ENCODE peak calls at places on chromosomes 16 and 17, in eight cellular contexts. Y is GM13977; R is fibroblast of mammary gland; C is cardiac muscle cell; V is CD8-positive, alpha-beta T cell; H is activated naive CD4-positive, alpha-beta T cell; E is GM23248; O is stimulated activated CD4-positive, alpha-beta T cell treated with anti-CD3 and anti-CD28 coated beads, Interleukin-15, amount 100 ng/mL, for 1 hour. T is an unnamed sample.

GRCh38 chr16:17532338-17532995 is 61.7 kb upstream of the XYLT1 start:
- DNase-seq in Y (peak), R (no peak), C (no peak), V (no peak), H (no peak), E (no peak), O (no peak), T (no peak)

GRCh38 chr16:86452451-86452850 is 57.9 kb upstream of the FOXF1 start:
- DNase-seq in Y (no peak), R (peak), C (no peak), V (no peak), H (no peak), E (peak), O (no peak), T (no peak)

GRCh38 chr16:86287641-86288201 is 222.6 kb upstream of the FOXF1 start:
- DNase-seq in Y (no peak), R (no peak), C (no peak), V (no peak), H (no peak), E (no peak), O (no peak), T (no peak)

GRCh38 chr17:48498168-48498840 is 32.5 kb downstream of the HOXB1 start:
- DNase-seq in Y (no peak), R (no peak), C (no peak), V (no peak), H (no peak), E (no peak), O (no peak), T (no peak)

GRCh38 chr17:80845121-80845862 is 146.3 kb upstream of the CHMP6 start:
- DNase-seq in Y (no peak), R (no peak), C (no peak), V (no peak), H (no peak), E (no peak), O (no peak), T (peak)

GRCh38 chr16:73878616-73879015 is 418.0 kb upstream of the PSMD7 start:
- DNase-seq in Y (peak), R (peak), C (peak), V (no peak), H (no peak), E (peak), O (no peak), T (peak)

GRCh38 chr16:22373662-22374310 is 633 bp downstream of the CDR2 start:
- DNase-seq in Y (peak), R (no peak), C (no peak), V (peak), H (no peak), E (peak), O (no peak), T (peak)

GRCh38 chr16:84084570-84085270 is 32.0 kb downstream of the MBTPS1 start:
- DNase-seq in Y (peak), R (peak), C (peak), V (peak), H (peak), E (peak), O (peak), T (peak)

GRCh38 chr16:27319257-27319965 is 5.6 kb downstream of the IL4R start:
- DNase-seq in Y (no peak), R (no peak), C (no peak), V (no peak), H (no peak), E (no peak), O (no peak), T (no peak)

GRCh38 chr17:19021622-19022083 is 17.1 kb upstream of the FAM83G start:
- DNase-seq in Y (no peak), R (no peak), C (no peak), V (no peak), H (no peak), E (peak), O (no peak), T (peak)

GRCh38 chr17:52383493-52384100 is 225.1 kb upstream of the CA10 start:
- DNase-seq in Y (peak), R (peak), C (peak), V (no peak), H (no peak), E (peak), O (no peak), T (peak)

GRCh38 chr17:44995602-44996001 is 27.5 kb upstream of the C1QL1 start:
- DNase-seq in Y (no peak), R (no peak), C (no peak), V (no peak), H (no peak), E (no peak), O (no peak), T (no peak)

GRCh38 chr17:4073983-4074830 is 68.6 kb downstream of the ZZEF1 start:
- DNase-seq in Y (peak), R (peak), C (no peak), V (no peak), H (no peak), E (no peak), O (no peak), T (no peak)

GRCh38 chr17:48795444-48796162 is 21.4 kb downstream of the TTLL6 start:
- DNase-seq in Y (no peak), R (peak), C (peak), V (no peak), H (no peak), E (peak), O (no peak), T (no peak)

GRCh38 chr17:30274887-30275286 is 16.9 kb downstream of the BLMH start:
- DNase-seq in Y (no peak), R (peak), C (no peak), V (no peak), H (no peak), E (no peak), O (no peak), T (no peak)

GRCh38 chr16:22063888-22064467 is 28.4 kb upstream of the VWA3A start:
- DNase-seq in Y (no peak), R (no peak), C (no peak), V (no peak), H (no peak), E (no peak), O (no peak), T (no peak)

GRCh38 chr17:2058521-2059124 is 3.7 kb downstream of the HIC1 start:
- DNase-seq in Y (peak), R (peak), C (peak), V (peak), H (peak), E (peak), O (no peak), T (peak)

GRCh38 chr16:74607967-74608356 is 1.0 kb upstream of the GLG1 start:
- DNase-seq in Y (no peak), R (peak), C (no peak), V (no peak), H (no peak), E (peak), O (no peak), T (peak)

GRCh38 chr16:84712801-84713775 is 13.3 kb downstream of the USP10 start:
- DNase-seq in Y (no peak), R (no peak), C (no peak), V (no peak), H (no peak), E (no peak), O (no peak), T (no peak)

GRCh38 chr17:77394540-77395295 is 253.9 kb downstream of the SEC14L1 start:
- DNase-seq in Y (no peak), R (no peak), C (peak), V (no peak), H (no peak), E (no peak), O (no peak), T (no peak)

GRCh38 chr16:21302898-21303528 is 24.9 kb upstream of the CRYM start:
- DNase-seq in Y (peak), R (peak), C (peak), V (no peak), H (no peak), E (peak), O (no peak), T (no peak)

T was measured in nephron progenitor cell.